ENCODE peak calls at places on chromosomes 16 and 17, in six cellular contexts. U is NCI-H748 treated with DMSO at 0.1 percent for 48 hours; Y is stimulated activated CD8-positive, alpha-beta memory T cell treated with anti-CD3 and anti-CD28 coated beads, Interleukin-15, amount 100 ng/mL, for 24 hours; D is stimulated activated CD4-positive, alpha-beta T cell treated with anti-CD3 and anti-CD28 coated beads, Interleukin-4, amount 100 ng/mL, for 4 hours; K is fibroblast of villous mesenchyme; A is left ventricle myocardium superior. T is an unnamed sample.

GRCh38 chr16:72549878-72550277 is 377.9 kb upstream of the PMFBP1 start:
- DNase-seq in U (no peak), Y (no peak), D (no peak), K (no peak), A (no peak), T (no peak)

GRCh38 chr16:5693426-5693825 is 595.8 kb upstream of the EEF2KMT start:
- DNase-seq in U (no peak), Y (no peak), D (no peak), K (no peak), A (no peak), T (no peak)

GRCh38 chr17:10702574-10702973 is 5.2 kb downstream of the ADPRM start:
- DNase-seq in U (no peak), Y (no peak), D (no peak), K (peak), A (no peak), T (no peak)

GRCh38 chr16:69566437-69567030 is 768 bp downstream of the NFAT5 start:
- DNase-seq in U (no peak), Y (no peak), D (peak), K (peak), A (peak), T (no peak)

GRCh38 chr16:53518550-53519416 is 15.8 kb upstream of the AKTIP start:
- DNase-seq in U (no peak), Y (peak), D (peak), K (peak), A (no peak), T (no peak)

GRCh38 chr17:75720656-75721462 is at the start of gene ITGB4:
- DNase-seq in U (no peak), Y (peak), D (peak), K (no peak), A (peak), T (peak)

GRCh38 chr16:73019456-73020362 is 28.2 kb downstream of the ZFHX3 start:
- DNase-seq in U (no peak), Y (no peak), D (no peak), K (peak), A (no peak), T (no peak)

GRCh38 chr17:7228920-7229319 is 5.4 kb downstream of the DVL2 start:
- DNase-seq in U (no peak), Y (no peak), D (no peak), K (no peak), A (peak), T (no peak)

GRCh38 chr16:15803608-15804007 is 53.2 kb downstream of the MYH11 start:
- DNase-seq in U (no peak), Y (no peak), D (no peak), K (peak), A (no peak), T (no peak)

GRCh38 chr17:78991906-78992532 is 12.3 kb upstream of the LGALS3BP start:
- DNase-seq in U (no peak), Y (no peak), D (no peak), K (no peak), A (peak), T (no peak)

GRCh38 chr17:48127371-48128051 is 19.9 kb downstream of the SNX11 start:
- DNase-seq in U (no peak), Y (no peak), D (no peak), K (no peak), A (no peak), T (peak)

GRCh38 chr17:39069114-39069756 is 82.2 kb downstream of the PLXDC1 start:
- DNase-seq in U (no peak), Y (no peak), D (no peak), K (peak), A (no peak), T (no peak)

GRCh38 chr17:82551779-82552457 is 32.4 kb downstream of the FOXK2 start:
- DNase-seq in U (no peak), Y (peak), D (peak), K (peak), A (peak), T (no peak)

GRCh38 chr17:17493986-17494466 is 2.2 kb downstream of the RASD1 start:
- DNase-seq in U (no peak), Y (no peak), D (no peak), K (no peak), A (no peak), T (no peak)

GRCh38 chr17:55722742-55723487 is at the start of gene TMEM100:
- DNase-seq in U (no peak), Y (no peak), D (no peak), K (peak), A (peak), T (no peak)

GRCh38 chr17:19448341-19449268 is 37.6 kb downstream of the RNF112 start:
- DNase-seq in U (no peak), Y (no peak), D (no peak), K (peak), A (no peak), T (peak)

GRCh38 chr16:10876799-10877341 is at the start of gene CIITA:
- DNase-seq in U (no peak), Y (no peak), D (peak), K (peak), A (peak), T (peak)

GRCh38 chr17:50151041-50151936 is 812 bp upstream of the PPP1R9B start:
- DNase-seq in U (peak), Y (no peak), D (peak), K (peak), A (peak), T (no peak)

GRCh38 chr16:31029272-31029671 is 4.1 kb upstream of the STX4 start:
- DNase-seq in U (no peak), Y (no peak), D (no peak), K (no peak), A (no peak), T (no peak)

GRCh38 chr17:77372444-77373297 is 231.9 kb downstream of the SEC14L1 start:
- DNase-seq in U (no peak), Y (no peak), D (peak), K (peak), A (peak), T (no peak)

GRCh38 chr17:51682115-51682514 is 421.8 kb downstream of the UTP18 start:
- DNase-seq in U (no peak), Y (no peak), D (no peak), K (no peak), A (no peak), T (no peak)

GRCh38 chr17:29677139-29677834 is 54.6 kb upstream of the CORO6 start:
- DNase-seq in U (no peak), Y (no peak), D (no peak), K (peak), A (peak), T (no peak)

GRCh38 chr17:63295288-63295687 is 150.8 kb downstream of the CYB561 start:
- DNase-seq in U (no peak), Y (no peak), D (no peak), K (no peak), A (no peak), T (no peak)

GRCh38 chr17:83144421-83145357 is 65.3 kb downstream of the METRNL start:
- DNase-seq in U (no peak), Y (no peak), D (no peak), K (peak), A (peak), T (no peak)

GRCh38 chr17:27241346-27241946 is 52.5 kb upstream of the WSB1 start:
- DNase-seq in U (no peak), Y (no peak), D (no peak), K (no peak), A (no peak), T (peak)

GRCh38 chr16:70737377-70738082 is 51.7 kb upstream of the MTSS2 start:
- DNase-seq in U (no peak), Y (peak), D (peak), K (peak), A (peak), T (no peak)

GRCh38 chr17:72666519-72666874 is 426.0 kb downstream of the SLC39A11 start:
- DNase-seq in U (no peak), Y (no peak), D (no peak), K (no peak), A (no peak), T (no peak)

GRCh38 chr17:75549246-75550138 is 24.0 kb downstream of the LLGL2 start:
- DNase-seq in U (peak), Y (no peak), D (no peak), K (no peak), A (peak), T (peak)

T was measured in epithelial cell of prostate.